ENCODE peak calls at places on chromosomes 5 and 9, in nine cellular contexts. R is ACHN; P is activated CD8-positive, alpha-beta T cell treated with anti-CD3 and anti-CD28 coated beads for 36 hours; T is stimulated activated CD4-positive, alpha-beta T cell treated with anti-CD3 and anti-CD28 coated beads, Interleukin-12 subunit alpha, Interleukin-12 subunit beta, amount 100 ng/mL, for 4 hours; A is nephron progenitor cell; Z is WTC11; G is natural killer cell treated with Interleukin-12 subunit alpha and Interleukin-12 subunit beta and Interleukin-15 and Interleukin-18, amount 100 ng/mL, for 72 hours; H is NCI-H1105 treated with DMSO at 0.1 percent for 48 hours; F is activated CD4-positive, alpha-beta memory T cell treated with anti-CD3 and anti-CD28 coated beads, Interleukin-2, amount 10 ng/mL, durations not matched to agents 7 days and 5 days. W is an unnamed sample.

GRCh38 chr9:70411141-70411929 is 3.1 kb downstream of the KLF9 start:
- DNase-seq in G (peak), Z (no peak), F (peak), H (no peak), P (peak), R (peak), A (peak), T (peak), W (no peak)

GRCh38 chr9:116198344-116198743 is 44.8 kb downstream of the PAPPA start:
- DNase-seq in R (no peak), F (no peak), G (no peak), P (no peak), T (no peak), H (no peak), Z (no peak), A (no peak), W (no peak)

GRCh38 chr5:114010362-114010761 is 351.5 kb upstream of the KCNN2 start:
- DNase-seq in F (no peak), A (no peak), H (no peak), P (no peak), Z (no peak), R (no peak), G (no peak), T (no peak), W (no peak)

GRCh38 chr5:138874771-138875628 is at the start of gene LRRTM2:
- DNase-seq in F (no peak), G (no peak), P (peak), H (no peak), R (peak), T (no peak), Z (no peak), A (no peak), W (no peak)

GRCh38 chr9:32069969-32070368 is 314.5 kb upstream of the ACO1 start:
- DNase-seq in A (no peak), R (no peak), F (no peak), G (no peak), H (no peak), P (no peak), T (no peak), Z (no peak), W (no peak)

GRCh38 chr9:131037336-131038255 is 28.6 kb downstream of the LAMC3 start:
- DNase-seq in P (no peak), A (no peak), R (no peak), F (no peak), G (no peak), H (no peak), T (no peak), Z (no peak), W (no peak)

GRCh38 chr9:131361202-131361833 is 32.6 kb upstream of the PRRC2B start:
- DNase-seq in F (no peak), T (peak), G (no peak), H (peak), A (no peak), Z (peak), R (peak), P (peak), W (no peak)

GRCh38 chr5:68333649-68334549 is 118.3 kb downstream of the PIK3R1 start:
- DNase-seq in P (no peak), T (no peak), H (no peak), G (no peak), A (no peak), R (peak), F (no peak), Z (no peak), W (no peak)

GRCh38 chr5:177502886-177503285 is 5.5 kb upstream of the PDLIM7 start:
- DNase-seq in A (no peak), P (no peak), G (no peak), T (no peak), H (no peak), Z (no peak), R (no peak), F (no peak), W (no peak)

GRCh38 chr9:115657695-115658094 is 495.9 kb upstream of the PAPPA start:
- DNase-seq in R (no peak), F (no peak), G (no peak), P (no peak), Z (no peak), A (no peak), T (no peak), H (no peak), W (no peak)

GRCh38 chr5:122846051-122846567 is 696 bp downstream of the SNX24 start:
- DNase-seq in P (no peak), Z (no peak), A (peak), F (no peak), T (no peak), R (peak), G (no peak), H (peak), W (no peak)

W was measured in CD14-positive monocyte.